ENCODE peak calls at places on chromosomes 6 and 20, in seven cellular contexts. S is psoas muscle; M is tibial nerve; W is esophagus squamous epithelium; L is pancreas; Q is CD8-positive, alpha-beta T cell; U is cardiac muscle cell. O is an unnamed sample. For H3K4me1, the result is how much of the 10 kb centered on the place peaks cover.

GRCh38 chr6:620166-620565 is 36.7 kb downstream of the HUS1B start:
- DNase-seq in S (no peak), M (no peak), Q (no peak), W (no peak), U (no peak), L (no peak), O (no peak)

GRCh38 chr6:3291346-3291745 is 32.6 kb downstream of the PSMG4 start:
- DNase-seq in L (no peak), U (no peak), M (no peak), Q (no peak), W (no peak), S (no peak), O (no peak)

GRCh38 chr6:133512410-133513016 is 271.4 kb downstream of the EYA4 start:
- DNase-seq in W (no peak), M (no peak), U (peak), Q (no peak), L (no peak), S (no peak), O (peak)

GRCh38 chr6:116210750-116211425 is 43.0 kb downstream of the TSPYL4 start:
- DNase-seq in S (peak), L (no peak), M (no peak), Q (no peak), U (peak), W (no peak), O (no peak)

GRCh38 chr20:50409495-50409894 is 100.7 kb upstream of the PTPN1 start:
- DNase-seq in M (peak), U (no peak), L (no peak), Q (no peak), W (no peak), S (no peak), O (no peak)

GRCh38 chr20:41169791-41170351 is 32.5 kb downstream of the PLCG1 start:
- DNase-seq in L (no peak), S (peak), U (no peak), W (no peak), Q (no peak), M (no peak), O (no peak)

GRCh38 chr20:59825944-59826759 is 107.3 kb downstream of the SYCP2 start:
- DNase-seq in M (no peak), U (no peak), W (no peak), S (no peak), Q (no peak), L (peak), O (peak)

GRCh38 chr6:136134275-136134674 is 115.8 kb downstream of the MTFR2 start:
- DNase-seq in M (no peak), U (no peak), S (no peak), Q (no peak), L (no peak), W (no peak), O (no peak)

GRCh38 chr20:20548527-20549266 is 163.7 kb downstream of the RALGAPA2 start:
- DNase-seq in M (no peak), W (no peak), L (no peak), Q (no peak), S (no peak), U (no peak), O (peak)

GRCh38 chr20:62192635-62193034 is 9.8 kb downstream of the MTG2 start:
- DNase-seq in L (peak), Q (no peak), M (no peak), S (peak), U (no peak), W (no peak), O (no peak)

GRCh38 chr6:167932468-167933276 is 64.8 kb upstream of the KIF25 start:
- DNase-seq in S (no peak), M (no peak), W (no peak), U (no peak), L (no peak), Q (no peak), O (no peak)

GRCh38 chr6:84764332-84765049 is at the start of gene TBX18:
- DNase-seq in Q (no peak), S (peak), U (peak), L (peak), W (peak), M (peak), O (no peak)

GRCh38 chr20:63029358-63030121 is 22.8 kb upstream of the BHLHE23 start:
- DNase-seq in L (peak), S (peak), M (no peak), Q (no peak), W (no peak), U (no peak), O (no peak)

GRCh38 chr6:53124131-53124800 is 24.4 kb downstream of the GCM1 start:
- DNase-seq in L (no peak), Q (no peak), S (no peak), M (no peak), W (no peak), U (no peak), O (no peak)

GRCh38 chr6:40674170-40674569 is 87.0 kb upstream of the LRFN2 start:
- DNase-seq in U (no peak), S (no peak), Q (no peak), W (no peak), M (no peak), L (no peak), O (no peak)

GRCh38 chr20:47272893-47273590 is 83.5 kb downstream of the ZMYND8 start:
- DNase-seq in Q (peak), M (no peak), W (no peak), L (no peak), U (peak), S (no peak), O (peak)

GRCh38 chr20:62953167-62953838 is 794 bp downstream of the SLC17A9 start:
- DNase-seq in Q (no peak), S (peak), U (no peak), M (no peak), L (peak), W (no peak), O (no peak)

GRCh38 chr6:113903666-113904330 is 46.7 kb downstream of the MARCKS start:
- DNase-seq in L (no peak), Q (no peak), W (no peak), S (no peak), U (no peak), M (no peak), O (no peak)

GRCh38 chr20:15875446-15875845 is 697.8 kb downstream of the KIF16B start:
- DNase-seq in L (no peak), W (no peak), S (no peak), Q (no peak), M (no peak), U (no peak), O (no peak)

GRCh38 chr6:150408842-150409241 is 40.0 kb downstream of the IYD start:
- DNase-seq in W (no peak), L (peak), M (no peak), S (no peak), U (no peak), Q (no peak), O (no peak)

GRCh38 chr6:66538548-66539135 is 831.6 kb upstream of the EYS start:
- DNase-seq in S (no peak), M (no peak), W (no peak), L (no peak), Q (no peak), U (no peak), O (no peak)

GRCh38 chr20:46260936-46261454 is 47.3 kb downstream of the CDH22 start:
- DNase-seq in Q (no peak), M (no peak), W (no peak), L (no peak), U (no peak), S (no peak), O (no peak)

GRCh38 chr6:36127462-36128016 is 2.8 kb upstream of the MAPK13 start:
- DNase-seq in M (no peak), S (peak), Q (no peak), U (no peak), W (no peak), L (no peak), O (no peak)
- H3K4me1 ChIP-seq in M (under half), S (under half), Q (half or more), U (under half), W (half or more), L (under half), O (under half)

GRCh38 chr6:12776291-12776690 is 59.7 kb downstream of the PHACTR1 start:
- DNase-seq in W (no peak), S (no peak), Q (no peak), U (no peak), M (no peak), L (no peak), O (no peak)
- TF ChIP-seq CTCF in W (no peak), S (no peak), Q (no peak), U (no peak), M (no peak), L (no peak), O (no peak)

GRCh38 chr6:31586596-31586995 is 519 bp downstream of the LST1 start:
- DNase-seq in W (no peak), U (no peak), M (no peak), Q (peak), S (no peak), L (no peak), O (no peak)
- H3K4me1 ChIP-seq in W (under half), U (under half), M (under half), Q (half or more), S (under half), L (under half), O (under half)

GRCh38 chr20:11101243-11101642 is 427.4 kb upstream of the JAG1 start:
- DNase-seq in U (no peak), S (no peak), W (no peak), Q (no peak), L (no peak), M (no peak), O (no peak)

GRCh38 chr20:11101696-11102095 is 427.9 kb upstream of the JAG1 start:
- DNase-seq in W (no peak), L (no peak), U (no peak), S (no peak), Q (no peak), M (no peak), O (no peak)

GRCh38 chr20:11094711-11095110 is 420.9 kb upstream of the JAG1 start:
- DNase-seq in S (no peak), L (no peak), U (no peak), Q (no peak), W (no peak), M (no peak), O (no peak)

GRCh38 chr20:11094196-11094595 is 420.4 kb upstream of the JAG1 start:
- DNase-seq in U (no peak), L (no peak), Q (no peak), W (no peak), S (no peak), M (no peak), O (no peak)

DNA sequence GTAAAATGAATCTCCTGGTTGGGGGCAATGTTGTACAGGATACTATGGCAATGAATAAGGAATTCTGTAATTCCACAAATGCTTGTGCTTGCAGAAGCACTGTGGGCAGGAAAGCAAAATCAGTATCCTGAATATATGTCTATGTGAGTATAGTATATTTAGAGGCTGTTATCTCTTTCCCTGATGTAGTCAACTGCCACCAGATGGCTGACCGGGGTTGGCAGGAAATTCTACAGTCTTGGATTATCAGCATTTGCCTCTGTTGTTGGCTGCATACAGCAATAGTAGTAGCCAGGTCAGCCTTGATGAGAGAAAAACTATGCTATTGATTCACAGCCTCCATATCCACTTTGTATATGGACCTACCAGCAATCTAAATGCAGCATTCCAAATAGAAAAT is 425.1 kb upstream of the JAG1 start:
- DNase-seq in M (no peak), W (no peak), Q (no peak), S (no peak), L (no peak), U (no peak), O (peak)
- TF ChIP-seq CTCF in M (no peak), W (no peak), Q (no peak), S (no peak), L (no peak), U (no peak), O (no peak)

GRCh38 chr6:109793015-109793414 is 101.9 kb downstream of the FIG4 start:
- DNase-seq in W (no peak), U (no peak), L (no peak), M (no peak), Q (no peak), S (no peak), O (peak)
- H3K4me1 ChIP-seq in W (under half), U (under half), L (under half), M (under half), Q (under half), S (under half), O (half or more)

DNA sequence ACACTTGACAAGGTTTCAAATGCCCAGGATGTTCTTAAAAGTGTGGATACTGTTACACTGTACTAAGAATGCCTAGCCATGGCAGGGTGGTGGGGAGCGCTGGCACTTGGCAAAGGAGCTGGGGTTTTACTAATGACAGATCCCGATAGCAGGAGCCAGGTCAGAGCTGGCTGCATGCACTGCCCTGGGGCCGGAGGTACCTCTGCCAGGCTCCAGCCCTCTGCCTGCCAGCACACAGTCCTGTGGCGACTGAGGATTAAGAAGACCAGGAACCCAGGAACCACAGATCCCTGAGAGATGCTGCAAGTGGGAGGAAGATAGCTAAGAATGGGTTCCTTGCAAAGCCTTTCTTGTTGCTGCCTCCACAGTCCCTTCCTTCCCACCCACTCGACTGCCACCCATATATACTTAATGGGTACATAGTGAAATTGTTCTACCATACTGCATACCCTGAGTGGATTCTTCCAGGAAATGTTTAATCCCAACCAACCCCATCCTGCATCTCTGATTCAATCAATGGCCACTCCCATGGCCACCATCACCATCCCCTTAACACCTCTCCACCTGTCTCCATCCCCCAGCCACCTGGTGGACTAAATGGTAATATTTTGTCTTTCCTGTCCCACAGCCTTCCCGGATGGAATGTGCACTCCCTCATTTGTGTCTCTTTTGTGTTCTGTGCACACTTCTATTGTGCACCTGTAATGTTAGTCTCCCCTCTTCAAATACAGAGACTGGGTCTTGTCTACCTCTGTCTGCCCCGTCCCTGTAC is 260.0 kb downstream of the ALDH8A1 start:
- DNase-seq in S (peak), L (peak), W (no peak), M (no peak), Q (no peak), U (no peak), O (no peak)
- TF ChIP-seq CTCF in S (no peak), L (no peak), W (no peak), M (no peak), Q (no peak), U (no peak), O (no peak)